ENCODE peak calls at places on chromosomes 12 and 14, in six cellular contexts. U is astrocyte of the spinal cord, F is skeletal muscle cell, P is GM23338, D is HCT116, A is lung. Z is an unnamed sample.

GRCh38 chr12:642633-643477 is 20.4 kb downstream of the NINJ2 start:
- DNase-seq in U (peak), F (no peak), P (peak), D (no peak), A (peak), Z (peak)

GRCh38 chr12:75672212-75672611 is 160.8 kb upstream of the KRR1 start:
- DNase-seq in U (no peak), F (no peak), P (no peak), D (no peak), A (no peak), Z (no peak)

GRCh38 chr12:561908-562593 is 101.2 kb downstream of the NINJ2 start:
- DNase-seq in U (no peak), F (no peak), P (no peak), D (no peak), A (no peak), Z (peak)

GRCh38 chr12:118840399-118840798 is 140.9 kb upstream of the SRRM4 start:
- DNase-seq in U (no peak), F (no peak), P (peak), D (no peak), A (no peak), Z (no peak)

GRCh38 chr12:26514364-26514763 is 318.6 kb downstream of the ITPR2 start:
- DNase-seq in U (no peak), F (no peak), P (no peak), D (no peak), A (no peak), Z (no peak)

GRCh38 chr12:6072302-6072752 is 52.1 kb downstream of the VWF start:
- DNase-seq in U (peak), F (no peak), P (no peak), D (no peak), A (no peak), Z (no peak)

GRCh38 chr14:70013269-70013873 is 134.2 kb downstream of the SMOC1 start:
- DNase-seq in U (no peak), F (no peak), P (peak), D (peak), A (no peak), Z (no peak)

GRCh38 chr14:66746316-66747006 is 238.5 kb downstream of the GPHN start:
- DNase-seq in U (peak), F (peak), P (peak), D (peak), A (no peak), Z (no peak)

GRCh38 chr14:77123381-77124344 is 17.9 kb downstream of the ZDHHC22 start:
- DNase-seq in U (no peak), F (no peak), P (no peak), D (peak), A (peak), Z (no peak)

GRCh38 chr12:64679487-64679983 is 69.2 kb downstream of the RASSF3 start:
- DNase-seq in U (peak), F (no peak), P (no peak), D (peak), A (peak), Z (peak)

GRCh38 chr12:70154960-70155589 is 88.2 kb upstream of the CNOT2 start:
- DNase-seq in U (peak), F (no peak), P (peak), D (peak), A (no peak), Z (no peak)

GRCh38 chr14:105046891-105047282 is 18.3 kb downstream of the GPR132 start:
- DNase-seq in U (no peak), F (no peak), P (no peak), D (no peak), A (no peak), Z (no peak)

GRCh38 chr12:45914090-45914489 is 76.3 kb downstream of the SCAF11 start:
- DNase-seq in U (peak), F (peak), P (peak), D (no peak), A (no peak), Z (no peak)

GRCh38 chr12:108630481-108631207 is 3.0 kb downstream of the SELPLG start:
- DNase-seq in U (no peak), F (no peak), P (no peak), D (no peak), A (no peak), Z (no peak)

GRCh38 chr14:100334904-100335303 is 11.8 kb downstream of the SLC25A47 start:
- DNase-seq in U (no peak), F (no peak), P (no peak), D (no peak), A (no peak), Z (peak)

GRCh38 chr14:70771781-70772212 is 37.5 kb downstream of the MAP3K9 start:
- DNase-seq in U (peak), F (no peak), P (peak), D (no peak), A (no peak), Z (no peak)

GRCh38 chr12:75751769-75752471 is 240.5 kb upstream of the KRR1 start:
- DNase-seq in U (no peak), F (no peak), P (no peak), D (no peak), A (no peak), Z (no peak)

GRCh38 chr14:89669209-89669608 is 252.2 kb upstream of the FOXN3 start:
- DNase-seq in U (no peak), F (no peak), P (no peak), D (no peak), A (no peak), Z (no peak)

GRCh38 chr12:64583395-64584172 is 26.7 kb upstream of the RASSF3 start:
- DNase-seq in U (no peak), F (no peak), P (no peak), D (no peak), A (no peak), Z (peak)

GRCh38 chr14:73759183-73759713 is 45.1 kb upstream of the PNMA1 start:
- DNase-seq in U (peak), F (no peak), P (peak), D (no peak), A (peak), Z (peak)

GRCh38 chr12:9184276-9184675 is 23.9 kb downstream of the PZP start:
- DNase-seq in U (no peak), F (no peak), P (no peak), D (no peak), A (no peak), Z (no peak)

GRCh38 chr12:125180144-125180543 is 114.9 kb downstream of the AACS start:
- DNase-seq in U (no peak), F (no peak), P (no peak), D (no peak), A (no peak), Z (no peak)

GRCh38 chr14:93712838-93713724 is 75.2 kb downstream of the PRIMA1 start:
- DNase-seq in U (no peak), F (no peak), P (no peak), D (no peak), A (no peak), Z (peak)

GRCh38 chr14:96246535-96246839 is 9.5 kb upstream of the BDKRB1 start:
- DNase-seq in U (peak), F (peak), P (no peak), D (no peak), A (no peak), Z (no peak)

GRCh38 chr12:101490286-101490920 is 15.3 kb downstream of the SPIC start:
- DNase-seq in U (no peak), F (no peak), P (peak), D (peak), A (no peak), Z (no peak)

GRCh38 chr12:117845271-117845904 is 123.4 kb downstream of the KSR2 start:
- DNase-seq in U (no peak), F (no peak), P (no peak), D (no peak), A (no peak), Z (no peak)

GRCh38 chr12:119227292-119227691 is 48.6 kb downstream of the HSPB8 start:
- DNase-seq in U (no peak), F (no peak), P (no peak), D (no peak), A (no peak), Z (no peak)

GRCh38 chr14:100589760-100590469 is 2.7 kb upstream of the BEGAIN start:
- DNase-seq in U (no peak), F (no peak), P (no peak), D (no peak), A (no peak), Z (peak)

GRCh38 chr14:64463198-64463597 is 2.1 kb upstream of the AKAP5 start:
- DNase-seq in U (no peak), F (no peak), P (no peak), D (no peak), A (no peak), Z (no peak)

GRCh38 chr14:63896278-63896720 is 43.5 kb downstream of the SYNE2 start:
- DNase-seq in U (peak), F (peak), P (no peak), D (peak), A (peak), Z (peak)

GRCh38 chr12:92574046-92574783 is 128.6 kb upstream of the PLEKHG7 start:
- DNase-seq in U (peak), F (no peak), P (peak), D (peak), A (no peak), Z (no peak)

GRCh38 chr12:79547735-79548347 is 142.9 kb downstream of the PAWR start:
- DNase-seq in U (peak), F (no peak), P (peak), D (peak), A (no peak), Z (no peak)

GRCh38 chr14:103679351-103679750 is 35.9 kb downstream of the XRCC3 start:
- DNase-seq in U (peak), F (no peak), P (peak), D (peak), A (no peak), Z (no peak)

GRCh38 chr14:58738189-58738836 is 100.6 kb downstream of the DACT1 start:
- DNase-seq in U (peak), F (peak), P (no peak), D (no peak), A (no peak), Z (no peak)

GRCh38 chr12:1161197-1161596 is 170.2 kb downstream of the ERC1 start:
- DNase-seq in U (no peak), F (no peak), P (no peak), D (no peak), A (no peak), Z (no peak)

GRCh38 chr12:123227581-123228258 is 5.2 kb downstream of the MPHOSPH9 start:
- DNase-seq in U (no peak), F (no peak), P (no peak), D (no peak), A (no peak), Z (no peak)

GRCh38 chr12:2959194-2959507 is at the start of gene TEAD4:
- DNase-seq in U (peak), F (no peak), P (peak), D (peak), A (peak), Z (peak)

GRCh38 chr12:2959508-2960431 is 573 bp downstream of the TEAD4 start:
- DNase-seq in U (peak), F (no peak), P (peak), D (no peak), A (peak), Z (peak)

GRCh38 chr12:2961705-2962104 is 2.5 kb downstream of the TEAD4 start:
- DNase-seq in U (no peak), F (no peak), P (peak), D (no peak), A (no peak), Z (no peak)

GRCh38 chr12:2960996-2961616 is 1.9 kb downstream of the TEAD4 start:
- DNase-seq in U (peak), F (no peak), P (peak), D (no peak), A (no peak), Z (no peak)

GRCh38 chr12:2960432-2960956 is 1.3 kb downstream of the TEAD4 start:
- DNase-seq in U (peak), F (no peak), P (no peak), D (no peak), A (no peak), Z (no peak)
- H3K4me3 ChIP-seq in U (peak), F (peak), P (peak), D (peak), A (peak), Z (peak)

DNA sequence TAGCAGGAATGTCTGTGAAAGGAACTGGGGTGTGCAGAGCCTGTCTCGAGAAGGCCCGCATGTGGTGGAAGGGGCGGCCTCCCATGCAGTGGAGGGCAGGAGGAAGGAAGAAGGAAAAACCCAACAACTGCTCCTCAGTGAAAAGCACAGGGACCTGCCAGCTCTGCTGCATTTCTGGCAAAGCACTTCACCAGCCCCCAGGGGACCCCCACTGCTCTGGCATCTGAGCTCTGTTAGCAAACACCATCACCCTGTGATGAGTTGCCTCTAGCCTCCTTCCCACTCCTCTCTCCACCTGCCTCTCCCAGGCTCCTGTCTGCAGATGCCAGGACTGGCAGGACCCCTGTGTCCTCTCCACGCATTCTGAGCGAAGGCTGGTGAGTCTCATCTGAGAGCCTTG is 69.0 kb upstream of the DDX11 start:
- DNase-seq in U (no peak), F (no peak), P (no peak), D (no peak), A (no peak), Z (peak)
- H3K4me3 ChIP-seq in U (no peak), F (no peak), P (no peak), D (no peak), A (no peak), Z (no peak)

GRCh38 chr12:49232940-49233841 is 31.7 kb upstream of the TUBA1C start:
- DNase-seq in U (peak), F (no peak), P (peak), D (no peak), A (peak), Z (peak)
- H3K4me3 ChIP-seq in U (peak), F (no peak), P (peak), D (no peak), A (no peak), Z (peak)

DNA sequence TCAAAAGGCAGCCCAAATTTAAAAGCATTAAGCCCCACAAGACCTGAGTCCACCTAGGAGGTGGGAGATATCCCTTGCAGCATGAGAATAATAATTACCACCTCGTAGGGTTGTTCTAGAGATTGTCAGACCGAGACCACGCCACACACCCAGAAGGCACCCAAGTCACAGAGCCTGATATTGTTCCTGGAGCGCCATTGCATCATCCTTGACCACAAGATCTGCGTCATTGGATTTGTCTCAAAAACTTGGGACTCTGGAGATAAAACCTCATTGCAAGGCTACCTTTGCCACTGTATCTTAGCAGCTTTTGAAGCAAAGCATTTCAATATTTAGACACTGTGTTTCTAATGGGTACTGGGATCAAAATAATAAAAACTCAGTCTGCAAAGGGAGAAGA is 29.4 kb upstream of the PPP2R5C start:
- DNase-seq in U (no peak), F (no peak), P (no peak), D (peak), A (no peak), Z (no peak)
- H3K4me3 ChIP-seq in U (no peak), F (no peak), P (no peak), D (peak), A (no peak), Z (no peak)

GRCh38 chr14:24483604-24484252 is 24.3 kb downstream of the CMA1 start:
- DNase-seq in U (no peak), F (peak), P (no peak), D (no peak), A (no peak), Z (no peak)
- H3K4me3 ChIP-seq in U (no peak), F (no peak), P (no peak), D (no peak), A (no peak), Z (no peak)

GRCh38 chr12:54369597-54370217 is 5.4 kb upstream of the GPR84 start:
- DNase-seq in U (no peak), F (no peak), P (no peak), D (no peak), A (no peak), Z (no peak)

GRCh38 chr12:54372113-54372806 is 8.0 kb upstream of the GPR84 start:
- DNase-seq in U (no peak), F (no peak), P (no peak), D (no peak), A (no peak), Z (no peak)

GRCh38 chr12:54373619-54374554 is 9.6 kb upstream of the GPR84 start:
- DNase-seq in U (no peak), F (no peak), P (no peak), D (peak), A (no peak), Z (no peak)

GRCh38 chr12:54370218-54370730 is 6.0 kb upstream of the GPR84 start:
- DNase-seq in U (peak), F (peak), P (peak), D (no peak), A (peak), Z (peak)

GRCh38 chr12:54371328-54372112 is 7.2 kb upstream of the GPR84 start:
- DNase-seq in U (no peak), F (no peak), P (no peak), D (no peak), A (no peak), Z (peak)
- H3K4me3 ChIP-seq in U (no peak), F (no peak), P (no peak), D (no peak), A (no peak), Z (no peak)

Z was measured in sigmoid colon.